ENCODE peak calls at places on chromosomes 12 and 14, in eight cellular contexts. C is nephron progenitor cell; D is occipital lobe; U is ascending aorta; N is sciatic nerve; W is neural crest cell; M is stimulated activated CD8-positive, alpha-beta memory T cell treated with anti-CD3 and anti-CD28 coated beads, Interleukin-15, amount 100 ng/mL, for 48 hours; H is DND-41. X is an unnamed sample.

GRCh38 chr14:93857500-93857899 is 69.2 kb upstream of the PRIMA1 start:
- DNase-seq in C (peak), D (no peak), U (no peak), N (no peak), W (no peak), M (no peak), H (no peak), X (no peak)

GRCh38 chr12:108847705-108848104 is 9.7 kb downstream of the SSH1 start:
- DNase-seq in C (no peak), D (no peak), U (no peak), N (no peak), W (no peak), M (no peak), H (no peak), X (no peak)

GRCh38 chr12:22900401-22900800 is 275.4 kb downstream of the ETNK1 start:
- DNase-seq in C (no peak), D (no peak), U (no peak), N (no peak), W (no peak), M (no peak), H (no peak), X (no peak)

GRCh38 chr12:89372584-89373370 is 20.5 kb upstream of the DUSP6 start:
- DNase-seq in C (no peak), D (no peak), U (no peak), N (no peak), W (no peak), M (no peak), H (no peak), X (no peak)

GRCh38 chr14:90034835-90035525 is 26.8 kb upstream of the KCNK13 start:
- DNase-seq in C (no peak), D (no peak), U (no peak), N (no peak), W (no peak), M (no peak), H (no peak), X (no peak)

GRCh38 chr14:102986810-102987579 is 64.5 kb downstream of the AMN start:
- DNase-seq in C (no peak), D (peak), U (no peak), N (no peak), W (no peak), M (no peak), H (no peak), X (peak)

GRCh38 chr12:93518725-93519124 is 51.4 kb downstream of the MRPL42 start:
- DNase-seq in C (no peak), D (no peak), U (no peak), N (no peak), W (no peak), M (no peak), H (no peak), X (no peak)

GRCh38 chr14:54704768-54705167 is 137.8 kb downstream of the SAMD4A start:
- DNase-seq in C (no peak), D (no peak), U (no peak), N (no peak), W (no peak), M (no peak), H (no peak), X (no peak)

GRCh38 chr12:3602488-3602887 is 111.5 kb downstream of the PRMT8 start:
- DNase-seq in C (no peak), D (no peak), U (no peak), N (no peak), W (no peak), M (no peak), H (no peak), X (no peak)

GRCh38 chr12:69910739-69911138 is 85.7 kb downstream of the MYRFL start:
- DNase-seq in C (no peak), D (no peak), U (no peak), N (no peak), W (no peak), M (no peak), H (no peak), X (no peak)

GRCh38 chr12:121804417-121805111 is 755 bp downstream of the SETD1B start:
- DNase-seq in C (peak), D (no peak), U (no peak), N (peak), W (no peak), M (no peak), H (peak), X (no peak)

GRCh38 chr14:62189698-62190097 is 427.5 kb downstream of the SNAPC1 start:
- DNase-seq in C (no peak), D (no peak), U (no peak), N (no peak), W (no peak), M (no peak), H (no peak), X (no peak)

GRCh38 chr14:55645845-55646832 is 66.1 kb downstream of the KTN1 start:
- DNase-seq in C (no peak), D (no peak), U (no peak), N (no peak), W (no peak), M (no peak), H (no peak), X (no peak)

GRCh38 chr12:96028538-96028937 is 6.8 kb downstream of the LTA4H start:
- DNase-seq in C (no peak), D (no peak), U (no peak), N (no peak), W (no peak), M (no peak), H (no peak), X (no peak)

GRCh38 chr12:53795927-53796326 is 44.1 kb upstream of the CISTR start:
- DNase-seq in C (no peak), D (peak), U (no peak), N (no peak), W (no peak), M (no peak), H (no peak), X (no peak)

GRCh38 chr12:82461851-82462250 is 103.5 kb downstream of the METTL25 start:
- DNase-seq in C (no peak), D (no peak), U (no peak), N (no peak), W (no peak), M (no peak), H (no peak), X (peak)

GRCh38 chr12:104204690-104205480 is 10.7 kb upstream of the TXNRD1 start:
- DNase-seq in C (no peak), D (no peak), U (no peak), N (no peak), W (no peak), M (no peak), H (no peak), X (no peak)

GRCh38 chr12:77855548-77855947 is 24.9 kb downstream of the NAV3 start:
- DNase-seq in C (no peak), D (no peak), U (no peak), N (no peak), W (no peak), M (no peak), H (no peak), X (no peak)